ENCODE peak calls at places on chromosome 6, in ten cellular contexts. One of them, this sample, is unnamed.

GRCh38 chr6:156514186-156514585 is 263.0 kb upstream of the ARID1B start:
- DNase-seq in body of pancreas: no peak
- DNase-seq in neural progenitor cell: no peak
- DNase-seq in brain microvascular endothelial cell: no peak
- DNase-seq in tibial nerve: no peak
- DNase-seq in ovary: no peak
- DNase-seq in kidney epithelial cell: no peak
- DNase-seq in fibroblast of lung: no peak
- DNase-seq in ascending aorta: no peak
- DNase-seq in heart right ventricle: no peak
- DNase-seq in this sample: no peak

GRCh38 chr6:154882107-154882506 is 113.0 kb upstream of the TIAM2 start:
- DNase-seq in body of pancreas: no peak
- DNase-seq in neural progenitor cell: no peak
- DNase-seq in brain microvascular endothelial cell: no peak
- DNase-seq in tibial nerve: no peak
- DNase-seq in ovary: no peak
- DNase-seq in kidney epithelial cell: no peak
- DNase-seq in fibroblast of lung: no peak
- DNase-seq in ascending aorta: no peak
- DNase-seq in heart right ventricle: no peak
- DNase-seq in this sample: no peak

GRCh38 chr6:70811788-70812187 is 144.1 kb downstream of the SMAP1 start:
- DNase-seq in body of pancreas: no peak
- DNase-seq in neural progenitor cell: no peak
- DNase-seq in brain microvascular endothelial cell: no peak
- DNase-seq in tibial nerve: no peak
- DNase-seq in ovary: no peak
- DNase-seq in kidney epithelial cell: no peak
- DNase-seq in fibroblast of lung: peak; percentile 3
- DNase-seq in ascending aorta: no peak
- DNase-seq in heart right ventricle: no peak
- DNase-seq in this sample: no peak

GRCh38 chr6:149210376-149210775 is 107.1 kb upstream of the TAB2 start:
- DNase-seq in body of pancreas: no peak
- DNase-seq in neural progenitor cell: no peak
- DNase-seq in brain microvascular endothelial cell: peak; percentile 73
- DNase-seq in tibial nerve: no peak
- DNase-seq in ovary: no peak
- DNase-seq in kidney epithelial cell: no peak
- DNase-seq in fibroblast of lung: peak; percentile 69
- DNase-seq in ascending aorta: no peak
- DNase-seq in heart right ventricle: no peak
- DNase-seq in this sample: no peak

GRCh38 chr6:13425971-13426931 is 61.1 kb downstream of the GFOD1 start:
- DNase-seq in body of pancreas: no peak
- DNase-seq in neural progenitor cell: no peak
- DNase-seq in brain microvascular endothelial cell: peak; percentile 24
- DNase-seq in tibial nerve: no peak
- DNase-seq in ovary: no peak
- DNase-seq in kidney epithelial cell: no peak
- DNase-seq in fibroblast of lung: peak; percentile 31
- DNase-seq in ascending aorta: no peak
- DNase-seq in heart right ventricle: no peak
- DNase-seq in this sample: no peak

GRCh38 chr6:53410508-53411258 is 61.9 kb upstream of the ELOVL5 start:
- DNase-seq in body of pancreas: peak; percentile 57
- DNase-seq in neural progenitor cell: no peak
- DNase-seq in brain microvascular endothelial cell: peak; percentile 32
- DNase-seq in tibial nerve: peak; percentile 33
- DNase-seq in ovary: no peak
- DNase-seq in kidney epithelial cell: no peak
- DNase-seq in fibroblast of lung: peak; percentile 54
- DNase-seq in ascending aorta: no peak
- DNase-seq in heart right ventricle: peak; percentile 36
- DNase-seq in this sample: peak; percentile 56

GRCh38 chr6:24026050-24026449 is 100.0 kb upstream of the NRSN1 start:
- DNase-seq in body of pancreas: no peak
- DNase-seq in neural progenitor cell: no peak
- DNase-seq in brain microvascular endothelial cell: no peak
- DNase-seq in tibial nerve: no peak
- DNase-seq in ovary: no peak
- DNase-seq in kidney epithelial cell: no peak
- DNase-seq in fibroblast of lung: no peak
- DNase-seq in ascending aorta: no peak
- DNase-seq in heart right ventricle: no peak
- DNase-seq in this sample: no peak

GRCh38 chr6:43733471-43734293 is 36.3 kb upstream of the VEGFA start:
- DNase-seq in body of pancreas: no peak
- DNase-seq in neural progenitor cell: no peak
- DNase-seq in brain microvascular endothelial cell: no peak
- DNase-seq in tibial nerve: no peak
- DNase-seq in ovary: no peak
- DNase-seq in kidney epithelial cell: no peak
- DNase-seq in fibroblast of lung: no peak
- DNase-seq in ascending aorta: no peak
- DNase-seq in heart right ventricle: no peak
- DNase-seq in this sample: no peak

GRCh38 chr6:74879234-74879633 is 326.6 kb downstream of the COL12A1 start:
- DNase-seq in body of pancreas: no peak
- DNase-seq in neural progenitor cell: no peak
- DNase-seq in brain microvascular endothelial cell: peak; percentile 61
- DNase-seq in tibial nerve: no peak
- DNase-seq in ovary: no peak
- DNase-seq in kidney epithelial cell: peak; percentile 10
- DNase-seq in fibroblast of lung: peak; percentile 95
- DNase-seq in ascending aorta: no peak
- DNase-seq in heart right ventricle: no peak
- DNase-seq in this sample: no peak

GRCh38 chr6:28673417-28673799 is 147.7 kb downstream of the GPX5 start:
- DNase-seq in body of pancreas: no peak
- DNase-seq in neural progenitor cell: no peak
- DNase-seq in brain microvascular endothelial cell: no peak
- DNase-seq in tibial nerve: no peak
- DNase-seq in ovary: no peak
- DNase-seq in kidney epithelial cell: no peak
- DNase-seq in fibroblast of lung: no peak
- DNase-seq in ascending aorta: no peak
- DNase-seq in heart right ventricle: no peak
- DNase-seq in this sample: no peak

GRCh38 chr6:81638366-81638765 is 114.1 kb downstream of the TENT5A start:
- DNase-seq in body of pancreas: no peak
- DNase-seq in neural progenitor cell: no peak
- DNase-seq in brain microvascular endothelial cell: no peak
- DNase-seq in tibial nerve: no peak
- DNase-seq in ovary: no peak
- DNase-seq in kidney epithelial cell: no peak
- DNase-seq in fibroblast of lung: no peak
- DNase-seq in ascending aorta: no peak
- DNase-seq in heart right ventricle: no peak
- DNase-seq in this sample: no peak

GRCh38 chr6:136343275-136343674 is 53.6 kb upstream of the BCLAF1 start:
- DNase-seq in body of pancreas: no peak
- DNase-seq in neural progenitor cell: no peak
- DNase-seq in brain microvascular endothelial cell: no peak
- DNase-seq in tibial nerve: no peak
- DNase-seq in ovary: no peak
- DNase-seq in kidney epithelial cell: no peak
- DNase-seq in fibroblast of lung: no peak
- DNase-seq in ascending aorta: no peak
- DNase-seq in heart right ventricle: no peak
- DNase-seq in this sample: no peak

GRCh38 chr6:156953478-156954146 is 176.4 kb downstream of the ARID1B start:
- DNase-seq in body of pancreas: no peak
- DNase-seq in neural progenitor cell: peak; percentile 85
- DNase-seq in brain microvascular endothelial cell: peak; percentile 98
- DNase-seq in tibial nerve: no peak
- DNase-seq in ovary: no peak
- DNase-seq in kidney epithelial cell: peak; percentile 95
- DNase-seq in fibroblast of lung: peak; percentile 97
- DNase-seq in ascending aorta: no peak
- DNase-seq in heart right ventricle: no peak
- DNase-seq in this sample: peak; percentile 93

DNA sequence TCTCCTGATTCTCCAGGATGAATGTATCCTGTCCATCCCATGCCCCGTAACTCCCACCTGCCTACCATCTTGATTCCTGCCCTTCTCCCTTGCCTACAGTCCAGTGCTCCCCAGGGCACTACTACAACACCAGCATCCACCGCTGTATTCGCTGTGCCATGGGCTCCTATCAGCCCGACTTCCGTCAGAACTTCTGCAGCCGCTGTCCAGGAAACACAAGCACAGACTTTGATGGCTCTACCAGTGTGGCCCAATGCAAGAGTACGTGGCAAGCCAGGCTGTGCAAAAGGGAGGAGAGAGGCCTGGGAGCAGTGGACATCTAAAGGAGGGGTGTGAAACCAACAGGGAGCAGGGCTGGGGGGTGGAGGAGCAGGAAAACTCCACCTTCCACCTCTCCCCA is 15.0 kb upstream of the ZNF76 start:
- DNase-seq in body of pancreas: no peak
- DNase-seq in neural progenitor cell: no peak
- DNase-seq in brain microvascular endothelial cell: no peak
- DNase-seq in tibial nerve: no peak
- DNase-seq in ovary: no peak
- DNase-seq in kidney epithelial cell: no peak
- DNase-seq in fibroblast of lung: no peak
- DNase-seq in ascending aorta: no peak
- DNase-seq in heart right ventricle: no peak
- DNase-seq in this sample: no peak
- H3K36me3 ChIP-seq in body of pancreas: no peaks in the 10 kb centered on the region
- H3K36me3 ChIP-seq in neural progenitor cell: no peaks in the 10 kb centered on the region
- H3K36me3 ChIP-seq in brain microvascular endothelial cell: peaks cover 14% of the 10 kb centered on the region
- H3K36me3 ChIP-seq in tibial nerve: no peaks in the 10 kb centered on the region
- H3K36me3 ChIP-seq in ovary: no peaks in the 10 kb centered on the region
- H3K36me3 ChIP-seq in kidney epithelial cell: no peaks in the 10 kb centered on the region
- H3K36me3 ChIP-seq in fibroblast of lung: peaks cover 1% of the 10 kb centered on the region
- H3K36me3 ChIP-seq in ascending aorta: peaks cover 54% of the 10 kb centered on the region
- H3K36me3 ChIP-seq in heart right ventricle: no peaks in the 10 kb centered on the region
- H3K36me3 ChIP-seq in this sample: peaks cover 5% of the 10 kb centered on the region

GRCh38 chr6:139327038-139327437 is 35.2 kb upstream of the TXLNB start:
- DNase-seq in body of pancreas: no peak
- DNase-seq in neural progenitor cell: no peak
- DNase-seq in brain microvascular endothelial cell: no peak
- DNase-seq in tibial nerve: no peak
- DNase-seq in ovary: no peak
- DNase-seq in kidney epithelial cell: no peak
- DNase-seq in fibroblast of lung: no peak
- DNase-seq in ascending aorta: no peak
- DNase-seq in heart right ventricle: no peak
- DNase-seq in this sample: no peak
- H3K36me3 ChIP-seq in body of pancreas: no peaks in the 10 kb centered on the region
- H3K36me3 ChIP-seq in neural progenitor cell: no peaks in the 10 kb centered on the region
- H3K36me3 ChIP-seq in brain microvascular endothelial cell: no peaks in the 10 kb centered on the region
- H3K36me3 ChIP-seq in tibial nerve: no peaks in the 10 kb centered on the region
- H3K36me3 ChIP-seq in ovary: no peaks in the 10 kb centered on the region
- H3K36me3 ChIP-seq in kidney epithelial cell: no peaks in the 10 kb centered on the region
- H3K36me3 ChIP-seq in fibroblast of lung: no peaks in the 10 kb centered on the region
- H3K36me3 ChIP-seq in ascending aorta: no peaks in the 10 kb centered on the region
- H3K36me3 ChIP-seq in heart right ventricle: no peaks in the 10 kb centered on the region
- H3K36me3 ChIP-seq in this sample: no peaks in the 10 kb centered on the region

GRCh38 chr6:42217523-42218367 is at the start of gene MRPS10:
- DNase-seq in body of pancreas: peak; percentile 95
- DNase-seq in neural progenitor cell: peak; percentile 96
- DNase-seq in brain microvascular endothelial cell: peak; percentile 94
- DNase-seq in tibial nerve: peak; percentile 92
- DNase-seq in ovary: peak; percentile 89
- DNase-seq in kidney epithelial cell: peak; percentile 80
- DNase-seq in fibroblast of lung: peak; percentile 96
- DNase-seq in ascending aorta: peak; percentile 66
- DNase-seq in heart right ventricle: peak; percentile 88
- DNase-seq in this sample: peak; percentile 94

GRCh38 chr6:42217165-42217522 is 517 bp downstream of the MRPS10 start:
- DNase-seq in body of pancreas: no peak
- DNase-seq in neural progenitor cell: peak; percentile 13
- DNase-seq in brain microvascular endothelial cell: no peak
- DNase-seq in tibial nerve: no peak
- DNase-seq in ovary: no peak
- DNase-seq in kidney epithelial cell: no peak
- DNase-seq in fibroblast of lung: no peak
- DNase-seq in ascending aorta: no peak
- DNase-seq in heart right ventricle: no peak
- DNase-seq in this sample: no peak

GRCh38 chr6:42211726-42212125 is 5.9 kb downstream of the MRPS10 start:
- DNase-seq in body of pancreas: no peak
- DNase-seq in neural progenitor cell: no peak
- DNase-seq in brain microvascular endothelial cell: no peak
- DNase-seq in tibial nerve: no peak
- DNase-seq in ovary: no peak
- DNase-seq in kidney epithelial cell: no peak
- DNase-seq in fibroblast of lung: no peak
- DNase-seq in ascending aorta: no peak
- DNase-seq in heart right ventricle: no peak
- DNase-seq in this sample: no peak

GRCh38 chr6:42210551-42210950 is 7.1 kb downstream of the MRPS10 start:
- DNase-seq in body of pancreas: no peak
- DNase-seq in neural progenitor cell: no peak
- DNase-seq in brain microvascular endothelial cell: no peak
- DNase-seq in tibial nerve: no peak
- DNase-seq in ovary: no peak
- DNase-seq in kidney epithelial cell: no peak
- DNase-seq in fibroblast of lung: no peak
- DNase-seq in ascending aorta: no peak
- DNase-seq in heart right ventricle: no peak
- DNase-seq in this sample: peak; percentile 92

DNA sequence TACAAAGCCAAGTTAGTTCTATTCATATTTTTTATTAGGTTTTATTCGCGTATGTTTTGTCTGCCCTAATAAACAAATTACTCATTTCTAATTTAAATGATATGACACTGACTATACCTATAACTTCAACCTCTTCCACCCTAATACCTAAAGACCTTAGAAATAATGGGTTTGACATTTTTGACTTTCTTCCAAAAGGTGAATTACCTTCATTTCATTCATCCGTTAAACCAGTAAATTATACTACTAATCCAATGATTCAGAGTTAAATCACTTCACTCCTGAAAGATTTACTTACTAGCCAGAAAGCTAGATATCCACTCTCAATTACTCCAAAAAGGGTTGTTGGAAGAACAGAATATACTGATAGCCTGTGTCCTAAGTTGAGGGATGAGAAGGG is 5.2 kb downstream of the MRPS10 start:
- DNase-seq in body of pancreas: no peak
- DNase-seq in neural progenitor cell: no peak
- DNase-seq in brain microvascular endothelial cell: no peak
- DNase-seq in tibial nerve: no peak
- DNase-seq in ovary: no peak
- DNase-seq in kidney epithelial cell: no peak
- DNase-seq in fibroblast of lung: no peak
- DNase-seq in ascending aorta: no peak
- DNase-seq in heart right ventricle: no peak
- DNase-seq in this sample: no peak
- H3K36me3 ChIP-seq in body of pancreas: peaks cover 18% of the 10 kb centered on the region
- H3K36me3 ChIP-seq in neural progenitor cell: peaks cover 10% of the 10 kb centered on the region
- H3K36me3 ChIP-seq in brain microvascular endothelial cell: peaks cover 42% of the 10 kb centered on the region
- H3K36me3 ChIP-seq in tibial nerve: no peaks in the 10 kb centered on the region
- H3K36me3 ChIP-seq in ovary: peaks cover 2% of the 10 kb centered on the region
- H3K36me3 ChIP-seq in kidney epithelial cell: peaks cover 1% of the 10 kb centered on the region
- H3K36me3 ChIP-seq in fibroblast of lung: peaks cover 15% of the 10 kb centered on the region
- H3K36me3 ChIP-seq in ascending aorta: peaks cover 49% of the 10 kb centered on the region
- H3K36me3 ChIP-seq in heart right ventricle: peaks cover 5% of the 10 kb centered on the region
- H3K36me3 ChIP-seq in this sample: peaks cover 9% of the 10 kb centered on the region

DNA sequence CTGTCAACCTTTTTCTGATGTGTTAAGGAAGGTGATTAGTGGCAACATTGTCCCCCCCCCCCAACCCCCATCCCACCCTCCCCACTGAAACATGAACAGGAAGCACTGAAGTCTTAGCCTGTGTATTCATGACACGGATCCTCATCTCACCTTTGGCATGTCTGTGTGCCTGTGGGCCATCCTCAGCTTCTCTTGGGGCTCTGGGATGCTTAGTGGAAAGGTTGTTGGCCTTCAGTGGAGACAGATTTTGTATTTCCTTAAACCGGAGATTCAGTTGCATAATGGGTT is 93.6 kb downstream of the RREB1 start:
- DNase-seq in body of pancreas: no peak
- DNase-seq in neural progenitor cell: no peak
- DNase-seq in brain microvascular endothelial cell: no peak
- DNase-seq in tibial nerve: no peak
- DNase-seq in ovary: no peak
- DNase-seq in kidney epithelial cell: no peak
- DNase-seq in fibroblast of lung: no peak
- DNase-seq in ascending aorta: no peak
- DNase-seq in heart right ventricle: no peak
- DNase-seq in this sample: no peak
- H3K36me3 ChIP-seq in body of pancreas: no peaks in the 10 kb centered on the region
- H3K36me3 ChIP-seq in neural progenitor cell: no peaks in the 10 kb centered on the region
- H3K36me3 ChIP-seq in brain microvascular endothelial cell: peaks cover 15% of the 10 kb centered on the region
- H3K36me3 ChIP-seq in tibial nerve: no peaks in the 10 kb centered on the region
- H3K36me3 ChIP-seq in ovary: no peaks in the 10 kb centered on the region
- H3K36me3 ChIP-seq in kidney epithelial cell: no peaks in the 10 kb centered on the region
- H3K36me3 ChIP-seq in fibroblast of lung: peaks cover 6% of the 10 kb centered on the region
- H3K36me3 ChIP-seq in ascending aorta: peaks cover 3% of the 10 kb centered on the region
- H3K36me3 ChIP-seq in heart right ventricle: no peaks in the 10 kb centered on the region
- H3K36me3 ChIP-seq in this sample: peaks cover 18% of the 10 kb centered on the region